ENCODE peak calls at places on chromosome 7, in six cellular contexts. One of them, this sample, is unnamed.

GRCh38 chr7:107995184-107996071 is 7.5 kb downstream of the LAMB1 start:
- DNase-seq in globus pallidus: no peak
- DNase-seq in left ventricle myocardium superior: no peak
- DNase-seq in ELR: peak
- DNase-seq in B cell: no peak
- DNase-seq in CD4-positive, alpha-beta T cell: no peak
- DNase-seq in this sample: peak

GRCh38 chr7:16967174-16967868 is 85.5 kb upstream of the AGR3 start:
- DNase-seq in ELR: no peak
- DNase-seq in left ventricle myocardium superior: no peak
- DNase-seq in B cell: no peak
- DNase-seq in globus pallidus: no peak
- DNase-seq in CD4-positive, alpha-beta T cell: no peak
- DNase-seq in this sample: no peak

GRCh38 chr7:94368371-94368791 is 26.3 kb upstream of the COL1A2 start:
- DNase-seq in globus pallidus: no peak
- DNase-seq in ELR: peak
- DNase-seq in left ventricle myocardium superior: no peak
- DNase-seq in B cell: no peak
- DNase-seq in CD4-positive, alpha-beta T cell: no peak
- DNase-seq in this sample: no peak

GRCh38 chr7:138212314-138212713 is 136.1 kb downstream of the AKR1D1 start:
- DNase-seq in globus pallidus: no peak
- DNase-seq in left ventricle myocardium superior: no peak
- DNase-seq in ELR: no peak
- DNase-seq in B cell: no peak
- DNase-seq in CD4-positive, alpha-beta T cell: no peak
- DNase-seq in this sample: no peak

GRCh38 chr7:116793795-116794360 is 68.5 kb upstream of the CAPZA2 start:
- DNase-seq in left ventricle myocardium superior: no peak
- DNase-seq in globus pallidus: no peak
- DNase-seq in B cell: no peak
- DNase-seq in ELR: no peak
- DNase-seq in CD4-positive, alpha-beta T cell: no peak
- DNase-seq in this sample: no peak

GRCh38 chr7:3955751-3956696 is 655.0 kb downstream of the SDK1 start:
- DNase-seq in globus pallidus: no peak
- DNase-seq in ELR: peak
- DNase-seq in B cell: no peak
- DNase-seq in CD4-positive, alpha-beta T cell: no peak
- DNase-seq in left ventricle myocardium superior: no peak
- DNase-seq in this sample: peak

GRCh38 chr7:127833641-127834040 is 181.6 kb downstream of the SND1 start:
- DNase-seq in ELR: no peak
- DNase-seq in CD4-positive, alpha-beta T cell: no peak
- DNase-seq in B cell: no peak
- DNase-seq in globus pallidus: no peak
- DNase-seq in left ventricle myocardium superior: no peak
- DNase-seq in this sample: no peak

GRCh38 chr7:104328308-104328969 is at the start of gene LHFPL3:
- DNase-seq in B cell: no peak
- DNase-seq in globus pallidus: peak
- DNase-seq in CD4-positive, alpha-beta T cell: no peak
- DNase-seq in ELR: no peak
- DNase-seq in left ventricle myocardium superior: no peak
- DNase-seq in this sample: no peak

GRCh38 chr7:57646901-57647246 is 196.9 kb downstream of the ZNF716 start:
- DNase-seq in CD4-positive, alpha-beta T cell: no peak
- DNase-seq in globus pallidus: no peak
- DNase-seq in left ventricle myocardium superior: no peak
- DNase-seq in B cell: peak
- DNase-seq in ELR: no peak
- DNase-seq in this sample: no peak

GRCh38 chr7:26143298-26144044 is 8.5 kb upstream of the NFE2L3 start:
- DNase-seq in ELR: peak
- DNase-seq in left ventricle myocardium superior: no peak
- DNase-seq in CD4-positive, alpha-beta T cell: no peak
- DNase-seq in B cell: no peak
- DNase-seq in globus pallidus: no peak
- DNase-seq in this sample: no peak

GRCh38 chr7:1588978-1589377 is 19.1 kb upstream of the PSMG3 start:
- DNase-seq in globus pallidus: no peak
- DNase-seq in left ventricle myocardium superior: no peak
- DNase-seq in ELR: no peak
- DNase-seq in B cell: no peak
- DNase-seq in CD4-positive, alpha-beta T cell: no peak
- DNase-seq in this sample: no peak

GRCh38 chr7:7446616-7447015 is 89.1 kb downstream of the COL28A1 start:
- DNase-seq in ELR: no peak
- DNase-seq in globus pallidus: no peak
- DNase-seq in B cell: no peak
- DNase-seq in left ventricle myocardium superior: no peak
- DNase-seq in CD4-positive, alpha-beta T cell: no peak
- DNase-seq in this sample: no peak

GRCh38 chr7:150845471-150845870 is 6.8 kb upstream of the AOC1 start:
- DNase-seq in CD4-positive, alpha-beta T cell: no peak
- DNase-seq in left ventricle myocardium superior: peak
- DNase-seq in ELR: no peak
- DNase-seq in B cell: no peak
- DNase-seq in globus pallidus: peak
- DNase-seq in this sample: no peak

GRCh38 chr7:41700044-41700471 is 2.8 kb downstream of the INHBA start:
- DNase-seq in CD4-positive, alpha-beta T cell: no peak
- DNase-seq in globus pallidus: no peak
- DNase-seq in left ventricle myocardium superior: no peak
- DNase-seq in ELR: no peak
- DNase-seq in B cell: no peak
- DNase-seq in this sample: no peak

GRCh38 chr7:83305027-83305426 is 142.3 kb upstream of the PCLO start:
- DNase-seq in left ventricle myocardium superior: no peak
- DNase-seq in ELR: no peak
- DNase-seq in CD4-positive, alpha-beta T cell: no peak
- DNase-seq in globus pallidus: no peak
- DNase-seq in B cell: no peak
- DNase-seq in this sample: no peak

GRCh38 chr7:151009340-151010001 is 14.8 kb downstream of the ATG9B start:
- DNase-seq in left ventricle myocardium superior: no peak
- DNase-seq in ELR: no peak
- DNase-seq in globus pallidus: no peak
- DNase-seq in B cell: no peak
- DNase-seq in CD4-positive, alpha-beta T cell: no peak
- DNase-seq in this sample: no peak

GRCh38 chr7:16801111-16801542 is 3.7 kb downstream of the AGR2 start:
- DNase-seq in ELR: peak
- DNase-seq in B cell: peak
- DNase-seq in CD4-positive, alpha-beta T cell: no peak
- DNase-seq in globus pallidus: peak
- DNase-seq in left ventricle myocardium superior: no peak
- DNase-seq in this sample: peak

GRCh38 chr7:20316706-20317105 is 14.0 kb upstream of the ITGB8 start:
- DNase-seq in globus pallidus: no peak
- DNase-seq in ELR: no peak
- DNase-seq in B cell: no peak
- DNase-seq in left ventricle myocardium superior: no peak
- DNase-seq in CD4-positive, alpha-beta T cell: no peak
- DNase-seq in this sample: no peak

GRCh38 chr7:155722936-155723335 is 78.5 kb downstream of the RBM33 start:
- DNase-seq in left ventricle myocardium superior: no peak
- DNase-seq in globus pallidus: no peak
- DNase-seq in B cell: no peak
- DNase-seq in CD4-positive, alpha-beta T cell: no peak
- DNase-seq in ELR: no peak
- DNase-seq in this sample: no peak

GRCh38 chr7:143172354-143172753 is 10.9 kb upstream of the TAS2R39 start:
- DNase-seq in CD4-positive, alpha-beta T cell: no peak
- DNase-seq in left ventricle myocardium superior: no peak
- DNase-seq in globus pallidus: no peak
- DNase-seq in B cell: no peak
- DNase-seq in ELR: no peak
- DNase-seq in this sample: peak